ENCODE peak calls at places on chromosomes 2 and 18, in seven cellular contexts. One of them, this sample, is unnamed. For H3K4me1, the result is how much of the 10 kb centered on the place peaks cover.

GRCh38 chr2:1603059-1603458 is 141.3 kb downstream of the PXDN start:
- DNase-seq in SJSA1: no peak
- DNase-seq in prostate gland: no peak
- DNase-seq in kidney: peak
- DNase-seq in CD8-positive, alpha-beta memory T cell: no peak
- DNase-seq in A549: no peak
- DNase-seq in neural progenitor cell: no peak
- DNase-seq in this sample: no peak

GRCh38 chr2:176128172-176129012 is 1.1 kb upstream of the HOXD8 start:
- DNase-seq in A549: no peak
- DNase-seq in SJSA1: no peak
- DNase-seq in CD8-positive, alpha-beta memory T cell: no peak
- DNase-seq in prostate gland: no peak
- DNase-seq in kidney: peak
- DNase-seq in neural progenitor cell: peak
- DNase-seq in this sample: no peak

GRCh38 chr2:145874466-145874865 is 1354.5 kb upstream of the ZEB2 start:
- DNase-seq in neural progenitor cell: no peak
- DNase-seq in A549: no peak
- DNase-seq in kidney: no peak
- DNase-seq in prostate gland: peak
- DNase-seq in SJSA1: no peak
- DNase-seq in CD8-positive, alpha-beta memory T cell: no peak
- DNase-seq in this sample: no peak

GRCh38 chr2:188291617-188292445 is at the start of gene GULP1:
- DNase-seq in A549: peak
- DNase-seq in neural progenitor cell: peak
- DNase-seq in CD8-positive, alpha-beta memory T cell: no peak
- DNase-seq in prostate gland: peak
- DNase-seq in kidney: peak
- DNase-seq in SJSA1: peak
- DNase-seq in this sample: no peak

GRCh38 chr2:45345331-45346305 is 265.4 kb downstream of the SRBD1 start:
- DNase-seq in kidney: no peak
- DNase-seq in CD8-positive, alpha-beta memory T cell: no peak
- DNase-seq in SJSA1: no peak
- DNase-seq in A549: no peak
- DNase-seq in prostate gland: no peak
- DNase-seq in neural progenitor cell: no peak
- DNase-seq in this sample: no peak

GRCh38 chr2:147173798-147174197 is 671.0 kb upstream of the ACVR2A start:
- DNase-seq in SJSA1: no peak
- DNase-seq in A549: no peak
- DNase-seq in kidney: no peak
- DNase-seq in CD8-positive, alpha-beta memory T cell: no peak
- DNase-seq in neural progenitor cell: no peak
- DNase-seq in prostate gland: no peak
- DNase-seq in this sample: no peak

GRCh38 chr2:25595393-25595792 is 78.0 kb downstream of the DTNB start:
- DNase-seq in kidney: no peak
- DNase-seq in A549: no peak
- DNase-seq in CD8-positive, alpha-beta memory T cell: no peak
- DNase-seq in SJSA1: no peak
- DNase-seq in neural progenitor cell: no peak
- DNase-seq in prostate gland: no peak
- DNase-seq in this sample: no peak

GRCh38 chr2:7023542-7023941 is 106.3 kb downstream of the RNF144A start:
- DNase-seq in A549: no peak
- DNase-seq in prostate gland: no peak
- DNase-seq in kidney: no peak
- DNase-seq in SJSA1: no peak
- DNase-seq in neural progenitor cell: no peak
- DNase-seq in CD8-positive, alpha-beta memory T cell: no peak
- DNase-seq in this sample: no peak

GRCh38 chr18:33820517-33821368 is 242.7 kb downstream of the ASXL3 start:
- DNase-seq in SJSA1: no peak
- DNase-seq in kidney: peak
- DNase-seq in prostate gland: no peak
- DNase-seq in A549: no peak
- DNase-seq in CD8-positive, alpha-beta memory T cell: no peak
- DNase-seq in neural progenitor cell: peak
- DNase-seq in this sample: no peak

GRCh38 chr2:45806563-45807358 is 155.3 kb downstream of the PRKCE start:
- DNase-seq in kidney: no peak
- DNase-seq in neural progenitor cell: no peak
- DNase-seq in A549: no peak
- DNase-seq in CD8-positive, alpha-beta memory T cell: no peak
- DNase-seq in prostate gland: no peak
- DNase-seq in SJSA1: no peak
- DNase-seq in this sample: no peak

GRCh38 chr2:216142540-216142939 is 33.4 kb downstream of the XRCC5 start:
- DNase-seq in SJSA1: no peak
- DNase-seq in A549: no peak
- DNase-seq in CD8-positive, alpha-beta memory T cell: no peak
- DNase-seq in neural progenitor cell: no peak
- DNase-seq in kidney: no peak
- DNase-seq in prostate gland: no peak
- DNase-seq in this sample: no peak

GRCh38 chr2:151973901-151974199 is 125.0 kb downstream of the CACNB4 start:
- DNase-seq in kidney: no peak
- DNase-seq in CD8-positive, alpha-beta memory T cell: no peak
- DNase-seq in neural progenitor cell: peak
- DNase-seq in A549: no peak
- DNase-seq in prostate gland: no peak
- DNase-seq in SJSA1: no peak
- DNase-seq in this sample: no peak

GRCh38 chr2:37843554-37843953 is 81.5 kb upstream of the RMDN2 start:
- DNase-seq in A549: no peak
- DNase-seq in SJSA1: no peak
- DNase-seq in neural progenitor cell: no peak
- DNase-seq in kidney: no peak
- DNase-seq in CD8-positive, alpha-beta memory T cell: no peak
- DNase-seq in prostate gland: no peak
- DNase-seq in this sample: no peak

GRCh38 chr2:208573559-208573958 is 167.0 kb downstream of the PTH2R start:
- DNase-seq in neural progenitor cell: no peak
- DNase-seq in kidney: no peak
- DNase-seq in SJSA1: no peak
- DNase-seq in A549: no peak
- DNase-seq in prostate gland: no peak
- DNase-seq in CD8-positive, alpha-beta memory T cell: no peak
- DNase-seq in this sample: no peak

GRCh38 chr2:186887107-186888090 is 38.4 kb upstream of the ZSWIM2 start:
- DNase-seq in kidney: no peak
- DNase-seq in CD8-positive, alpha-beta memory T cell: no peak
- DNase-seq in prostate gland: no peak
- DNase-seq in SJSA1: no peak
- DNase-seq in neural progenitor cell: peak
- DNase-seq in A549: no peak
- DNase-seq in this sample: no peak

GRCh38 chr2:241562269-241562891 is 3.8 kb downstream of the BOK start:
- DNase-seq in A549: no peak
- DNase-seq in CD8-positive, alpha-beta memory T cell: no peak
- DNase-seq in SJSA1: no peak
- DNase-seq in neural progenitor cell: no peak
- DNase-seq in kidney: peak
- DNase-seq in prostate gland: no peak
- DNase-seq in this sample: no peak
- H3K4me1 ChIP-seq in A549: under half
- H3K4me1 ChIP-seq in CD8-positive, alpha-beta memory T cell: under half
- H3K4me1 ChIP-seq in SJSA1: half or more
- H3K4me1 ChIP-seq in neural progenitor cell: under half
- H3K4me1 ChIP-seq in kidney: under half
- H3K4me1 ChIP-seq in prostate gland: under half
- H3K4me1 ChIP-seq in this sample: under half

GRCh38 chr2:134323777-134324176 is 69.9 kb downstream of the MGAT5 start:
- DNase-seq in prostate gland: no peak
- DNase-seq in CD8-positive, alpha-beta memory T cell: no peak
- DNase-seq in A549: no peak
- DNase-seq in SJSA1: no peak
- DNase-seq in neural progenitor cell: no peak
- DNase-seq in kidney: no peak
- DNase-seq in this sample: no peak
- H3K4me1 ChIP-seq in prostate gland: under half
- H3K4me1 ChIP-seq in CD8-positive, alpha-beta memory T cell: half or more
- H3K4me1 ChIP-seq in A549: under half
- H3K4me1 ChIP-seq in SJSA1: under half
- H3K4me1 ChIP-seq in neural progenitor cell: under half
- H3K4me1 ChIP-seq in kidney: under half
- H3K4me1 ChIP-seq in this sample: under half

GRCh38 chr2:173941567-173941966 is 23.6 kb downstream of the SP3 start:
- DNase-seq in A549: no peak
- DNase-seq in CD8-positive, alpha-beta memory T cell: no peak
- DNase-seq in neural progenitor cell: no peak
- DNase-seq in SJSA1: no peak
- DNase-seq in kidney: no peak
- DNase-seq in prostate gland: no peak
- DNase-seq in this sample: no peak
- H3K4me1 ChIP-seq in A549: half or more
- H3K4me1 ChIP-seq in CD8-positive, alpha-beta memory T cell: half or more
- H3K4me1 ChIP-seq in neural progenitor cell: under half
- H3K4me1 ChIP-seq in SJSA1: under half
- H3K4me1 ChIP-seq in kidney: under half
- H3K4me1 ChIP-seq in prostate gland: under half
- H3K4me1 ChIP-seq in this sample: under half

GRCh38 chr2:20613342-20613916 is 37.5 kb downstream of the HS1BP3 start:
- DNase-seq in SJSA1: no peak
- DNase-seq in CD8-positive, alpha-beta memory T cell: no peak
- DNase-seq in neural progenitor cell: no peak
- DNase-seq in A549: no peak
- DNase-seq in kidney: peak
- DNase-seq in prostate gland: no peak
- DNase-seq in this sample: no peak
- H3K4me1 ChIP-seq in SJSA1: under half
- H3K4me1 ChIP-seq in CD8-positive, alpha-beta memory T cell: under half
- H3K4me1 ChIP-seq in neural progenitor cell: under half
- H3K4me1 ChIP-seq in A549: under half
- H3K4me1 ChIP-seq in kidney: half or more
- H3K4me1 ChIP-seq in prostate gland: under half
- H3K4me1 ChIP-seq in this sample: under half

GRCh38 chr2:12045864-12046291 is 299.4 kb downstream of the LPIN1 start:
- DNase-seq in SJSA1: no peak
- DNase-seq in neural progenitor cell: no peak
- DNase-seq in prostate gland: no peak
- DNase-seq in A549: no peak
- DNase-seq in CD8-positive, alpha-beta memory T cell: no peak
- DNase-seq in kidney: no peak
- DNase-seq in this sample: no peak

GRCh38 chr2:12048551-12048950 is 302.1 kb downstream of the LPIN1 start:
- DNase-seq in prostate gland: no peak
- DNase-seq in SJSA1: no peak
- DNase-seq in kidney: no peak
- DNase-seq in A549: no peak
- DNase-seq in CD8-positive, alpha-beta memory T cell: no peak
- DNase-seq in neural progenitor cell: peak
- DNase-seq in this sample: no peak

GRCh38 chr2:12046641-12047040 is 300.2 kb downstream of the LPIN1 start:
- DNase-seq in CD8-positive, alpha-beta memory T cell: no peak
- DNase-seq in SJSA1: peak
- DNase-seq in A549: no peak
- DNase-seq in neural progenitor cell: no peak
- DNase-seq in kidney: no peak
- DNase-seq in prostate gland: no peak
- DNase-seq in this sample: no peak

GRCh38 chr2:12050381-12050780 is 303.9 kb downstream of the LPIN1 start:
- DNase-seq in kidney: no peak
- DNase-seq in SJSA1: peak
- DNase-seq in CD8-positive, alpha-beta memory T cell: no peak
- DNase-seq in prostate gland: no peak
- DNase-seq in neural progenitor cell: no peak
- DNase-seq in A549: peak
- DNase-seq in this sample: no peak

DNA sequence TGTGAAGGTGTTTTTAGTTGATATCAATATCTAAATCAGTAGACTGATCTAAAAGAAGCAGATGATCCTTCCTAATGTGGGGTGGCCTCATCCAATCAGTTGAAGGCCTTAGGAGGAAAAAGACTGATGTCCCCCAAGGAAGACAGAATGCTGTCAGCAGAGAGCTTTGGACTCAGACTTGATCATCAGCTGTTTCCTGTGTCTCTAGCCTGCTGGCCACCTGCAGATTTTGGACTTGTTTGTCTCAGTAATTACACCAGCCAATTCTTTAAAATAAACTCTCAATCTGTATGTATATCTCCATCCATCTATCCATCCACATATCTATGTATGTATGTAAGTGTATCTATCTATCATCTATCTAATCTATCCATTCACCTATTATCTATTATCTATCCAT is 301.3 kb downstream of the LPIN1 start:
- DNase-seq in CD8-positive, alpha-beta memory T cell: no peak
- DNase-seq in neural progenitor cell: no peak
- DNase-seq in A549: no peak
- DNase-seq in SJSA1: no peak
- DNase-seq in prostate gland: no peak
- DNase-seq in kidney: no peak
- DNase-seq in this sample: no peak
- H3K4me1 ChIP-seq in CD8-positive, alpha-beta memory T cell: half or more
- H3K4me1 ChIP-seq in neural progenitor cell: under half
- H3K4me1 ChIP-seq in A549: under half
- H3K4me1 ChIP-seq in SJSA1: under half
- H3K4me1 ChIP-seq in prostate gland: under half
- H3K4me1 ChIP-seq in kidney: under half
- H3K4me1 ChIP-seq in this sample: under half

GRCh38 chr2:109313343-109313742 is 184.3 kb downstream of the SH3RF3 start:
- DNase-seq in A549: no peak
- DNase-seq in SJSA1: no peak
- DNase-seq in kidney: no peak
- DNase-seq in CD8-positive, alpha-beta memory T cell: no peak
- DNase-seq in neural progenitor cell: no peak
- DNase-seq in prostate gland: no peak
- DNase-seq in this sample: no peak

GRCh38 chr2:109312902-109313301 is 183.9 kb downstream of the SH3RF3 start:
- DNase-seq in kidney: no peak
- DNase-seq in CD8-positive, alpha-beta memory T cell: no peak
- DNase-seq in neural progenitor cell: no peak
- DNase-seq in prostate gland: no peak
- DNase-seq in SJSA1: no peak
- DNase-seq in A549: no peak
- DNase-seq in this sample: no peak

GRCh38 chr2:109316091-109316490 is 187.1 kb downstream of the SH3RF3 start:
- DNase-seq in kidney: no peak
- DNase-seq in SJSA1: no peak
- DNase-seq in A549: no peak
- DNase-seq in CD8-positive, alpha-beta memory T cell: no peak
- DNase-seq in prostate gland: no peak
- DNase-seq in neural progenitor cell: no peak
- DNase-seq in this sample: no peak

GRCh38 chr2:109306190-109306589 is 177.2 kb downstream of the SH3RF3 start:
- DNase-seq in CD8-positive, alpha-beta memory T cell: no peak
- DNase-seq in A549: no peak
- DNase-seq in kidney: no peak
- DNase-seq in SJSA1: no peak
- DNase-seq in neural progenitor cell: no peak
- DNase-seq in prostate gland: no peak
- DNase-seq in this sample: no peak

DNA sequence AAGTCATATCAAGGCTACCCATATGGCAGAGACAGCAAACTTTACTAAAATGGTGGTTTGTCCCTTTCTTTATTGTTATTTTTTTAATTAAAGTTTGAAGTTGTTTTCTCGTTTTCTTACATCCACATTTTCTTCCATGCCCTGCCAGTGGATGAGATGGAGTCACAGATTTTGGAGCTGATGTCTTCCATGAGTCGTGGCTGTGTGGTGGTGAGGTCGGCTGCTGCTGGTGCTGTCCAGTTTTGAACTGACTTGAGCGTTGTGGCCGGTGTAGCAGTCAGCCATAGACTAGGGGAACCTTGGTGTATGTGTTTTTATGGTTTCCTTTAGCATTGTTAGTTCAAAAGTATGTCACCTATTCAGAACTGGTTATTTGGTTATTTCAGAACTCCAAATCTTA is 182.8 kb downstream of the SH3RF3 start:
- DNase-seq in A549: no peak
- DNase-seq in neural progenitor cell: no peak
- DNase-seq in SJSA1: no peak
- DNase-seq in prostate gland: no peak
- DNase-seq in CD8-positive, alpha-beta memory T cell: no peak
- DNase-seq in kidney: no peak
- DNase-seq in this sample: no peak
- H3K4me1 ChIP-seq in A549: under half
- H3K4me1 ChIP-seq in neural progenitor cell: under half
- H3K4me1 ChIP-seq in SJSA1: under half
- H3K4me1 ChIP-seq in prostate gland: under half
- H3K4me1 ChIP-seq in CD8-positive, alpha-beta memory T cell: under half
- H3K4me1 ChIP-seq in kidney: under half
- H3K4me1 ChIP-seq in this sample: under half

This sample was measured in keratinocyte.